ENCODE peak calls at places on chromosomes 7 and 10, in ten cellular contexts. U is prostate gland, W is ovary, M is IMR-90, R is A549, K is GM12891, N is H54, Z is suprapubic skin, G is transverse colon, F is HCT116. Y is an unnamed sample.

GRCh38 chr10:60704480-60704879 is 73.8 kb upstream of the CDK1 start:
- DNase-seq in U (no peak), W (no peak), M (no peak), R (peak; percentile 34), K (no peak), N (no peak), Z (no peak), G (no peak), F (peak; percentile 7), Y (no peak)

GRCh38 chr7:158268851-158269535 is 318.6 kb downstream of the PTPRN2 start:
- DNase-seq in U (no peak), W (no peak), M (no peak), R (no peak), K (no peak), N (no peak), Z (peak; percentile 48), G (peak; percentile 75), F (no peak), Y (no peak)

GRCh38 chr7:100957832-100958421 is 8.6 kb downstream of the MUC3A start:
- DNase-seq in U (no peak), W (no peak), M (peak; percentile 33), R (peak; percentile 35), K (no peak), N (no peak), Z (no peak), G (no peak), F (no peak), Y (no peak)

GRCh38 chr7:151374139-151374538 is 32.5 kb downstream of the NUB1 start:
- DNase-seq in U (no peak), W (no peak), M (no peak), R (no peak), K (no peak), N (no peak), Z (peak; percentile 72), G (no peak), F (no peak), Y (no peak)

GRCh38 chr10:32938554-32939061 is 19.4 kb downstream of the ITGB1 start:
- DNase-seq in U (no peak), W (no peak), M (no peak), R (peak; percentile 58), K (no peak), N (no peak), Z (no peak), G (peak; percentile 39), F (no peak), Y (no peak)

GRCh38 chr10:103653581-103654020 is 160.1 kb downstream of the NEURL1 start:
- DNase-seq in U (peak; percentile 48), W (no peak), M (no peak), R (no peak), K (no peak), N (no peak), Z (peak; percentile 84), G (peak; percentile 88), F (no peak), Y (no peak)

GRCh38 chr7:20331231-20331880 is 656 bp downstream of the ITGB8 start:
- DNase-seq in U (peak; percentile 39), W (peak; percentile 42), M (peak; percentile 18), R (peak; percentile 14), K (peak; percentile 22), N (peak; percentile 43), Z (peak; percentile 83), G (peak; percentile 57), F (no peak), Y (peak; percentile 40)

GRCh38 chr10:73860050-73860491 is 14.3 kb downstream of the CAMK2G start:
- DNase-seq in U (no peak), W (no peak), M (no peak), R (no peak), K (no peak), N (no peak), Z (no peak), G (no peak), F (no peak), Y (no peak)

GRCh38 chr7:116786791-116787443 is 75.5 kb upstream of the CAPZA2 start:
- DNase-seq in U (no peak), W (no peak), M (peak; percentile 46), R (peak; percentile 59), K (peak; percentile 42), N (no peak), Z (no peak), G (no peak), F (no peak), Y (no peak)

GRCh38 chr10:79372871-79373270 is 25.6 kb downstream of the PPIF start:
- DNase-seq in U (no peak), W (no peak), M (no peak), R (no peak), K (no peak), N (no peak), Z (peak; percentile 32), G (no peak), F (no peak), Y (peak; percentile 7)

GRCh38 chr7:21169667-21170605 is 257.9 kb upstream of the SP4 start:
- DNase-seq in U (no peak), W (no peak), M (no peak), R (no peak), K (no peak), N (no peak), Z (no peak), G (no peak), F (no peak), Y (no peak)

GRCh38 chr7:100803398-100804161 is 23.7 kb downstream of the EPHB4 start:
- DNase-seq in U (peak; percentile 93), W (peak; percentile 91), M (peak; percentile 83), R (peak; percentile 78), K (peak; percentile 94), N (peak; percentile 94), Z (no peak), G (peak; percentile 82), F (no peak), Y (peak; percentile 96)

GRCh38 chr7:10998984-10999757 is 25.5 kb downstream of the PHF14 start:
- DNase-seq in U (no peak), W (no peak), M (peak; percentile 0), R (no peak), K (no peak), N (no peak), Z (no peak), G (no peak), F (no peak), Y (no peak)

GRCh38 chr10:43688348-43688892 is 39.7 kb upstream of the ZNF32 start:
- DNase-seq in U (no peak), W (no peak), M (no peak), R (no peak), K (no peak), N (peak; percentile 88), Z (no peak), G (no peak), F (no peak), Y (no peak)

GRCh38 chr7:27123021-27123476 is 7.5 kb downstream of the HOXA4 start:
- DNase-seq in U (no peak), W (no peak), M (peak; percentile 67), R (no peak), K (no peak), N (no peak), Z (no peak), G (no peak), F (no peak), Y (no peak)
- TF ChIP-seq POLR2A in U (no peak), W (no peak), M (no peak), R (no peak), K (no peak), N (no peak), Z (no peak), G (no peak), F (no peak), Y (no peak)

GRCh38 chr7:43621729-43622448 is 39.0 kb downstream of the STK17A start:
- DNase-seq in U (no peak), W (no peak), M (no peak), R (no peak), K (no peak), N (no peak), Z (no peak), G (no peak), F (no peak), Y (no peak)
- TF ChIP-seq POLR2A in U (no peak), W (no peak), M (no peak), R (no peak), K (no peak), N (no peak), Z (no peak), G (no peak), F (no peak), Y (no peak)

DNA sequence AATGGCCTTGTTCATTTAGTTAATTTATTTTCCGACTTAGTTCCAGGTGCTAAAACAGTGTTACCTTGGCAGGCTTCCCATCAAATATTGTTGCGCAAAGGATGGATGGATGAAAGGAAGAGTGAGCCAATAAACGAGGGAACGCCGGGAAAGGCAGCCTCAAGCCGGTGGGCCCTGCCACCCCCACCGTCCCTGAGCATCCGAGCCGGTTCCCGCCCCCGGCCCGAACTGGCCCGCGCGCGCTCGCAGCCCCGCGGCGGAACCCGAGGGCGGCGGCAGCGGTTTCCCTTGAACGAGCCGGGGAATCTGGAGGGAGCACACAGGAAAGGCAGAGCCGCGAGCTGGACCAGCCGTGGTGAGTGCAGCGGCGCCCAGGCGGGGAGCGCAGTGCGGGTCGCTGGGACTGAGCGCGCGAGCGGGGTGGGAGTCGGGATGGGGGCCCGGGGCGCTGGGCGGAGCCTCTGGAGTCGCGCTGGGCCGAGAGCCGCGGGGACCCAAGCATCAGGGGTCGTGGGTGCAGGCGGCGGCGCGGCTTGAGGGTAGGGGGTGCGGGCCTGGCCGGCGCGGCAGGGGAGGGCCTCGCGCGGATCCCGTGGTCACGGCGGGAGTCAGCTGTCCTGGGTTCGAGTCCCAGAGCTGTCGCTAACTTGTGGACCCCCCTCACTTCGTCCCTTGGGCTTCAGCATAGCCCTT is at the start of gene AGK:
- DNase-seq in U (peak; percentile 41), W (peak; percentile 68), M (peak; percentile 75), R (peak; percentile 81), K (peak; percentile 76), N (peak; percentile 82), Z (peak; percentile 81), G (peak; percentile 69), F (peak; percentile 52), Y (peak; percentile 76)
- TF ChIP-seq POLR2A in U (no peak), W (no peak), M (peak; percentile 67), R (peak; percentile 89), K (peak; percentile 91), N (peak; percentile 97), Z (no peak), G (peak; percentile 14), F (peak; percentile 86), Y (no peak)

GRCh38 chr7:1567893-1568292 is 1.9 kb downstream of the PSMG3 start:
- DNase-seq in U (no peak), W (no peak), M (peak; percentile 95), R (no peak), K (no peak), N (peak; percentile 96), Z (no peak), G (no peak), F (no peak), Y (no peak)

GRCh38 chr7:1569016-1569415 is 816 bp downstream of the PSMG3 start:
- DNase-seq in U (no peak), W (no peak), M (peak; percentile 41), R (peak; percentile 74), K (no peak), N (peak; percentile 73), Z (no peak), G (no peak), F (no peak), Y (no peak)

GRCh38 chr7:1569440-1569832 is 396 bp downstream of the PSMG3 start:
- DNase-seq in U (no peak), W (no peak), M (no peak), R (no peak), K (no peak), N (no peak), Z (no peak), G (no peak), F (no peak), Y (no peak)

GRCh38 chr7:1566687-1567081 is 3.1 kb downstream of the PSMG3 start:
- DNase-seq in U (no peak), W (no peak), M (no peak), R (no peak), K (no peak), N (no peak), Z (no peak), G (peak; percentile 54), F (no peak), Y (no peak)

GRCh38 chr7:1567082-1567771 is 2.6 kb downstream of the PSMG3 start:
- DNase-seq in U (no peak), W (no peak), M (peak; percentile 79), R (peak; percentile 66), K (no peak), N (peak; percentile 99), Z (no peak), G (peak; percentile 55), F (peak; percentile 71), Y (no peak)
- TF ChIP-seq POLR2A in U (no peak), W (no peak), M (no peak), R (no peak), K (no peak), N (no peak), Z (no peak), G (peak; percentile 66), F (no peak), Y (no peak)

Y was measured in testis.